ENCODE peak calls at places on chromosomes 2 and 18, in nine cellular contexts. S, P, I, G, Q, L, J, B and Z are unnamed samples.

GRCh38 chr18:35117951-35118411 is 76.8 kb downstream of the MAPRE2 start:
- DNase-seq in B (no peak), L (no peak), P (no peak), S (no peak), J (peak; percentile 63), I (no peak), G (no peak), Q (no peak), Z (peak; percentile 67)

GRCh38 chr2:120936476-120937334 is 201.0 kb downstream of the GLI2 start:
- DNase-seq in Q (no peak), S (no peak), L (no peak), B (no peak), G (no peak), P (no peak), I (no peak), J (no peak), Z (peak; percentile 50)

GRCh38 chr18:10270160-10270571 is 184.3 kb upstream of the APCDD1 start:
- DNase-seq in G (no peak), L (no peak), J (peak; percentile 47), I (no peak), Q (no peak), B (no peak), P (no peak), S (no peak), Z (peak; percentile 34)

GRCh38 chr2:40471868-40472267 is 20.0 kb upstream of the SLC8A1 start:
- DNase-seq in B (no peak), L (no peak), Q (no peak), I (no peak), G (no peak), S (no peak), P (no peak), J (no peak), Z (no peak)

GRCh38 chr18:12960395-12960794 is 12.6 kb downstream of the SEH1L start:
- DNase-seq in S (no peak), P (no peak), I (no peak), J (no peak), B (no peak), G (no peak), L (no peak), Q (no peak), Z (no peak)

GRCh38 chr2:102061286-102061699 is 69.5 kb downstream of the IL1R2 start:
- DNase-seq in S (no peak), B (no peak), J (no peak), L (no peak), Q (no peak), P (no peak), I (no peak), G (no peak), Z (no peak)

GRCh38 chr2:66448592-66448991 is 13.7 kb downstream of the MEIS1 start:
- DNase-seq in L (no peak), S (no peak), J (no peak), I (no peak), B (no peak), Q (no peak), P (no peak), G (no peak), Z (no peak)

GRCh38 chr18:43751835-43752234 is 474.5 kb upstream of the SYT4 start:
- DNase-seq in P (no peak), Q (no peak), L (no peak), B (no peak), J (no peak), S (no peak), G (no peak), I (no peak), Z (no peak)

GRCh38 chr18:42228581-42228980 is 273.5 kb downstream of the PIK3C3 start:
- DNase-seq in P (no peak), Q (no peak), L (no peak), G (no peak), S (no peak), J (no peak), B (no peak), I (no peak), Z (no peak)

GRCh38 chr2:232700154-232700553 is 3.0 kb downstream of the GIGYF2 start:
- DNase-seq in J (no peak), S (no peak), G (no peak), Q (no peak), I (no peak), B (no peak), P (no peak), L (no peak), Z (no peak)

GRCh38 chr2:127508025-127508620 is 18.2 kb downstream of the IWS1 start:
- DNase-seq in P (no peak), Q (no peak), S (no peak), J (no peak), G (no peak), L (no peak), B (no peak), I (no peak), Z (peak; percentile 25)

GRCh38 chr2:74648009-74648443 is at the start of gene M1AP:
- DNase-seq in S (no peak), J (no peak), I (no peak), G (no peak), Q (no peak), B (no peak), L (peak; percentile 76), P (no peak), Z (no peak)

GRCh38 chr2:66948234-66948633 is 448.9 kb upstream of the ETAA1 start:
- DNase-seq in I (no peak), L (no peak), P (no peak), B (no peak), J (no peak), S (no peak), Q (no peak), G (no peak), Z (no peak)

GRCh38 chr2:196987654-196988364 is 61.3 kb upstream of the PGAP1 start:
- DNase-seq in J (peak; percentile 80), G (no peak), Q (peak; percentile 42), L (no peak), I (peak; percentile 97), B (peak; percentile 48), P (peak; percentile 55), S (no peak), Z (peak; percentile 93)